ENCODE peak calls at places on chromosomes 1 and 21, in eight cellular contexts. I, P, F, N, C, E, Q and J are unnamed samples.

GRCh38 chr1:234941711-234942320 is 186.8 kb downstream of the TOMM20 start:
- DNase-seq in I (no peak), P (no peak), F (no peak), N (no peak), C (no peak), E (no peak), Q (no peak), J (no peak)

GRCh38 chr1:115654663-115655306 is 13.0 kb downstream of the VANGL1 start:
- DNase-seq in I (no peak), P (no peak), F (no peak), N (peak; percentile 61), C (no peak), E (no peak), Q (no peak), J (no peak)

GRCh38 chr1:13892671-13893325 is 192.8 kb downstream of the PRDM2 start:
- DNase-seq in I (no peak), P (no peak), F (no peak), N (no peak), C (peak; percentile 30), E (peak; percentile 11), Q (peak; percentile 30), J (no peak)

GRCh38 chr1:225977937-225978748 is 21.0 kb downstream of the SDE2 start:
- DNase-seq in I (no peak), P (no peak), F (no peak), N (no peak), C (no peak), E (no peak), Q (no peak), J (no peak)

GRCh38 chr1:225812488-225813249 is 2.7 kb downstream of the EPHX1 start:
- DNase-seq in I (no peak), P (no peak), F (no peak), N (no peak), C (no peak), E (no peak), Q (peak; percentile 41), J (no peak)

GRCh38 chr1:162609306-162609705 is 23.0 kb upstream of the DDR2 start:
- DNase-seq in I (no peak), P (no peak), F (no peak), N (no peak), C (no peak), E (no peak), Q (peak; percentile 53), J (no peak)

GRCh38 chr1:28172690-28173150 is 3.8 kb downstream of the PTAFR start:
- DNase-seq in I (peak; percentile 64), P (peak; percentile 65), F (no peak), N (no peak), C (no peak), E (peak; percentile 75), Q (no peak), J (no peak)

GRCh38 chr1:9589144-9589718 is 520 bp downstream of the TMEM201 start:
- DNase-seq in I (no peak), P (peak; percentile 55), F (no peak), N (peak; percentile 9), C (no peak), E (no peak), Q (peak; percentile 67), J (no peak)

GRCh38 chr1:168265596-168265995 is 15.1 kb upstream of the TBX19 start:
- DNase-seq in I (no peak), P (no peak), F (no peak), N (no peak), C (no peak), E (no peak), Q (no peak), J (no peak)

GRCh38 chr1:56577859-56578663 is 1.3 kb downstream of the PLPP3 start:
- DNase-seq in I (no peak), P (no peak), F (no peak), N (peak; percentile 48), C (no peak), E (peak; percentile 40), Q (peak; percentile 79), J (peak; percentile 61)

GRCh38 chr1:99546432-99547416 is 99.2 kb upstream of the PALMD start:
- DNase-seq in I (no peak), P (no peak), F (no peak), N (no peak), C (no peak), E (no peak), Q (peak; percentile 42), J (no peak)

GRCh38 chr21:42572906-42573495 is 59.3 kb downstream of the SLC37A1 start:
- DNase-seq in I (no peak), P (no peak), F (no peak), N (no peak), C (no peak), E (no peak), Q (no peak), J (no peak)

GRCh38 chr1:21570885-21571284 is 61.7 kb downstream of the ALPL start:
- DNase-seq in I (no peak), P (no peak), F (no peak), N (no peak), C (no peak), E (no peak), Q (no peak), J (no peak)

GRCh38 chr1:191025896-191026642 is 548.4 kb upstream of the BRINP3 start:
- DNase-seq in I (no peak), P (no peak), F (no peak), N (no peak), C (no peak), E (no peak), Q (no peak), J (no peak)